ENCODE peak calls at places on chromosome 20, in ten cellular contexts. Y is sigmoid colon, U is HCT116, A is ovary, T is osteoblast, H is kidney, Z is suprapubic skin, R is brain microvascular endothelial cell, F is left ventricle myocardium inferior, L is tibial artery. G is an unnamed sample.

GRCh38 chr20:39092733-39093410 is 130.7 kb downstream of the DHX35 start:
- DNase-seq in A (no peak), T (no peak), Z (no peak), L (no peak), F (no peak), R (no peak), Y (no peak), U (no peak), H (no peak), G (no peak)

GRCh38 chr20:4720121-4720976 is 1.4 kb upstream of the PRND start:
- DNase-seq in L (peak; percentile 68), Z (peak; percentile 78), H (peak; percentile 89), U (peak; percentile 57), R (peak; percentile 40), F (peak; percentile 68), T (peak; percentile 90), Y (peak; percentile 92), A (peak; percentile 82), G (peak; percentile 70)

GRCh38 chr20:47178277-47178676 is 178.2 kb downstream of the ZMYND8 start:
- DNase-seq in R (no peak), T (no peak), A (no peak), L (no peak), Z (no peak), U (no peak), Y (no peak), H (no peak), F (no peak), G (no peak)

GRCh38 chr20:12455152-12455551 is 537.5 kb downstream of the BTBD3 start:
- DNase-seq in A (no peak), H (no peak), Z (no peak), L (no peak), U (no peak), F (no peak), T (no peak), Y (no peak), R (no peak), G (no peak)

GRCh38 chr20:5550738-5551529 is 199.3 kb upstream of the SHLD1 start:
- DNase-seq in A (no peak), L (no peak), Y (no peak), H (no peak), F (no peak), R (no peak), T (peak; percentile 55), Z (no peak), U (no peak), G (no peak)

GRCh38 chr20:50151034-50151743 is 2.3 kb downstream of the PEDS1 start:
- DNase-seq in Y (no peak), F (no peak), U (no peak), H (no peak), R (no peak), L (no peak), Z (no peak), T (peak; percentile 75), A (no peak), G (peak; percentile 83)

GRCh38 chr20:43662943-43663655 is 3.8 kb upstream of the MYBL2 start:
- DNase-seq in Y (no peak), T (peak; percentile 76), U (no peak), L (no peak), H (no peak), F (no peak), Z (no peak), R (no peak), A (no peak), G (peak; percentile 73)

GRCh38 chr20:34022154-34022842 is 28.6 kb downstream of the RALY start:
- DNase-seq in U (peak; percentile 10), T (peak; percentile 87), A (no peak), F (no peak), L (no peak), R (no peak), H (no peak), Y (no peak), Z (no peak), G (peak; percentile 26)

GRCh38 chr20:1941226-1941625 is 46.0 kb downstream of the SIRPA start:
- DNase-seq in H (no peak), Y (peak; percentile 67), U (no peak), Z (peak; percentile 69), F (no peak), L (no peak), A (no peak), T (peak; percentile 91), R (no peak), G (peak; percentile 98)

GRCh38 chr20:45813489-45813888 is 1.0 kb downstream of the UBE2C start:
- DNase-seq in T (no peak), A (no peak), U (no peak), Z (no peak), Y (no peak), R (no peak), L (no peak), H (no peak), F (no peak), G (no peak)

GRCh38 chr20:45816951-45817651 is 4.7 kb downstream of the UBE2C start:
- DNase-seq in R (no peak), Z (no peak), Y (no peak), U (no peak), A (no peak), L (no peak), T (no peak), F (no peak), H (no peak), G (no peak)

GRCh38 chr20:45812157-45813005 is at the start of gene UBE2C:
- DNase-seq in F (peak; percentile 96), L (peak; percentile 98), R (peak; percentile 100), U (peak; percentile 100), Z (peak; percentile 98), A (peak; percentile 97), T (peak; percentile 99), Y (peak; percentile 99), H (peak; percentile 98), G (peak; percentile 99)

GRCh38 chr20:45813006-45813340 is 529 bp downstream of the UBE2C start:
- DNase-seq in A (no peak), U (no peak), Y (no peak), R (no peak), T (no peak), Z (no peak), F (no peak), L (no peak), H (no peak), G (no peak)

GRCh38 chr20:45814314-45814713 is 1.9 kb downstream of the UBE2C start:
- DNase-seq in T (no peak), L (no peak), Y (no peak), F (no peak), A (no peak), U (no peak), Z (no peak), R (no peak), H (no peak), G (no peak)
- H3K4me3 ChIP-seq in T (no peak overlapping the region), L (no peak overlapping the region), Y (no peak overlapping the region), F (no peak overlapping the region), A (no peak overlapping the region), U (no peak overlapping the region), Z (no peak overlapping the region), R (peak overlapping the region; percentile 15), H (no peak overlapping the region), G (no peak overlapping the region)

GRCh38 chr20:44901972-44902371 is 7.9 kb upstream of the PABPC1L start:
- DNase-seq in Z (no peak), T (peak; percentile 65), L (no peak), F (no peak), A (no peak), U (no peak), Y (no peak), H (no peak), R (peak; percentile 46), G (peak; percentile 46)
- H3K36me3 ChIP-seq in Z (peaks cover 55% of the 10 kb centered on the region), T (peaks cover 60% of the 10 kb centered on the region), L (peaks cover 61% of the 10 kb centered on the region), F (peaks cover 58% of the 10 kb centered on the region), A (no peaks in the 10 kb centered on the region), U (peaks cover 56% of the 10 kb centered on the region), Y (peaks cover 39% of the 10 kb centered on the region), H (peaks cover 28% of the 10 kb centered on the region), R (peaks cover 43% of the 10 kb centered on the region), G (peaks cover 20% of the 10 kb centered on the region)

GRCh38 chr20:841568-842546 is 8.3 kb downstream of the FAM110A start:
- DNase-seq in T (no peak), H (peak; percentile 78), U (no peak), R (no peak), F (no peak), A (no peak), L (no peak), Y (no peak), Z (no peak), G (peak; percentile 44)
- H3K4me3 ChIP-seq in T (peak overlapping the region; percentile 60), H (peak overlapping the region; percentile 28), U (peak overlapping the region; percentile 86), R (peak overlapping the region; percentile 45), F (peak overlapping the region; percentile 62), A (peak overlapping the region; percentile 24), L (no peak overlapping the region), Y (no peak overlapping the region), Z (peak overlapping the region; percentile 67), G (peak overlapping the region; percentile 50)

DNA sequence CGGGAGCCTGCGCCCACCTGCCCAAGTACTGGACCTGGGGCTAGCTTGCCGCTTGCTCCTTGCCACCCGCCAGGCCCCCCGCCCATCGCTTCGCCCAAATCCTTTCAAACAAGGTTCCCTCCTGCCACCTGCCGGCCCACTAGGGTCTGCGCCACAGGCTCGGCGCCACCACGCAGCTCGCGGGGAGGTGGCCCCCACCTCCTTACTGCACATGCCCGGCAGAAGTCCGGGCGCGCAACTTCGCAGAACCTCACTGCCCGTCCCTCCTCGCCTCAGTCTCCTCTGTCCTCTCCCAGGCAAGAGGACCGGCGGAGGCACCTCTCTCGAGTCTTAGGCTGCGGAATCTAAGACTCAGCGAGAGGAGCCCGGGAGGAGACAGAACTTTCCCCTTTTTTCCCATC is 11.2 kb downstream of the GNAS-AS1 start:
- DNase-seq in L (no peak), R (no peak), Z (no peak), U (peak; percentile 7), F (no peak), Y (no peak), A (peak; percentile 47), T (peak; percentile 91), H (peak; percentile 68), G (no peak)
- H3K36me3 ChIP-seq in L (no peaks in the 10 kb centered on the region), R (no peaks in the 10 kb centered on the region), Z (no peaks in the 10 kb centered on the region), U (no peaks in the 10 kb centered on the region), F (no peaks in the 10 kb centered on the region), Y (no peaks in the 10 kb centered on the region), A (no peaks in the 10 kb centered on the region), T (peaks cover 3% of the 10 kb centered on the region), H (no peaks in the 10 kb centered on the region), G (no peaks in the 10 kb centered on the region)

GRCh38 chr20:23783447-23783846 is 32.7 kb upstream of the CST1 start:
- DNase-seq in R (no peak), L (no peak), H (no peak), A (no peak), Y (no peak), T (no peak), Z (no peak), U (no peak), F (no peak), G (no peak)
- H3K4me3 ChIP-seq in R (no peak overlapping the region), L (no peak overlapping the region), H (no peak overlapping the region), A (no peak overlapping the region), Y (no peak overlapping the region), T (no peak overlapping the region), Z (no peak overlapping the region), U (no peak overlapping the region), F (no peak overlapping the region), G (no peak overlapping the region)